ENCODE peak calls at places on chromosomes 3 and 15, in nine cellular contexts. T, R, V, I, J, M, W, O and B are unnamed samples.

GRCh38 chr3:73625124-73625665 is 454 bp upstream of the PDZRN3 start:
- DNase-seq in M (peak), I (no peak), T (no peak), O (peak), J (no peak), W (peak), R (no peak), V (no peak), B (peak)

GRCh38 chr3:19816631-19817030 is 117.4 kb downstream of the EFHB start:
- DNase-seq in R (no peak), O (no peak), W (no peak), V (no peak), M (no peak), J (no peak), I (no peak), T (no peak), B (no peak)

GRCh38 chr3:182760576-182761164 is 32.6 kb upstream of the ATP11B start:
- DNase-seq in M (no peak), J (no peak), I (no peak), O (no peak), V (no peak), T (no peak), R (no peak), W (no peak), B (no peak)

GRCh38 chr15:63372018-63372705 is 9.5 kb downstream of the CA12 start:
- DNase-seq in T (peak), W (no peak), I (no peak), R (peak), M (peak), O (no peak), J (peak), V (peak), B (peak)

GRCh38 chr3:195847061-195847950 is 35.6 kb upstream of the MUC4 start:
- DNase-seq in I (no peak), R (no peak), M (peak), V (no peak), W (no peak), O (no peak), T (no peak), J (no peak), B (peak)

GRCh38 chr3:177141471-177141870 is 55.8 kb downstream of the TBL1XR1 start:
- DNase-seq in I (no peak), M (no peak), O (no peak), V (no peak), W (no peak), J (no peak), T (no peak), R (no peak), B (no peak)

GRCh38 chr3:64122476-64122875 is 99.2 kb upstream of the PSMD6 start:
- DNase-seq in T (no peak), J (no peak), W (no peak), I (no peak), O (peak), M (no peak), V (no peak), R (no peak), B (no peak)

GRCh38 chr3:124664804-124665203 is 65.4 kb upstream of the UMPS start:
- DNase-seq in J (no peak), V (no peak), O (no peak), T (no peak), I (no peak), R (no peak), M (no peak), W (no peak), B (no peak)

GRCh38 chr15:74723754-74724334 is 1.5 kb downstream of the CYP1A1 start:
- DNase-seq in M (peak), O (no peak), R (peak), V (peak), J (no peak), I (peak), T (no peak), W (peak), B (peak)

GRCh38 chr15:62440731-62441130 is 275.6 kb upstream of the C2CD4B start:
- DNase-seq in M (no peak), W (no peak), R (no peak), V (no peak), J (no peak), O (no peak), I (no peak), T (no peak), B (no peak)

GRCh38 chr15:99343836-99344551 is 92.7 kb downstream of the LRRC28 start:
- DNase-seq in I (no peak), W (no peak), O (peak), M (no peak), R (no peak), T (peak), V (no peak), J (no peak), B (no peak)

GRCh38 chr15:63369296-63369695 is 12.3 kb downstream of the CA12 start:
- DNase-seq in W (no peak), R (peak), O (no peak), T (no peak), V (peak), J (no peak), M (no peak), I (no peak), B (no peak)

GRCh38 chr15:68228143-68228970 is 1.2 kb downstream of the CLN6 start:
- DNase-seq in V (peak), R (peak), W (peak), T (no peak), M (peak), O (no peak), J (no peak), I (no peak), B (peak)

GRCh38 chr15:43127752-43128151 is 5.6 kb upstream of the TMEM62 start:
- DNase-seq in T (no peak), I (no peak), V (no peak), M (no peak), R (no peak), J (no peak), W (peak), O (no peak), B (no peak)

GRCh38 chr15:64092864-64093626 is 593 bp downstream of the CIAO2A start:
- DNase-seq in T (peak), I (peak), W (peak), M (peak), V (peak), J (no peak), R (peak), O (peak), B (peak)

GRCh38 chr3:193905993-193906396 is 230.0 kb upstream of the HES1 start:
- DNase-seq in O (peak), T (no peak), M (no peak), W (no peak), I (no peak), J (no peak), V (no peak), R (no peak), B (no peak)

GRCh38 chr3:85360742-85361387 is 402.1 kb downstream of the CADM2 start:
- DNase-seq in W (peak), J (no peak), T (no peak), O (no peak), M (peak), V (peak), I (peak), R (peak), B (no peak)